ENCODE peak calls at places on chromosomes 13 and 19, in nine cellular contexts. E is upper lobe of right lung; F is OCI-LY7; X is mammary epithelial cell; A is psoas muscle; L is fibroblast of lung; O is epithelial cell of proximal tubule; V is right atrium auricular region; S is CD8-positive, alpha-beta T cell. R is an unnamed sample.

GRCh38 chr13:97499181-97499580 is 65.2 kb downstream of the RAP2A start:
- DNase-seq in E (no peak), F (no peak), X (no peak), A (no peak), L (no peak), O (no peak), V (no peak), S (no peak), R (no peak)

GRCh38 chr19:11199517-11199916 is 2.2 kb upstream of the KANK2 start:
- DNase-seq in E (no peak), F (no peak), X (no peak), A (no peak), L (no peak), O (no peak), V (no peak), S (no peak), R (no peak)

GRCh38 chr19:290539-291521 is at the start of gene PLPP2:
- DNase-seq in E (peak), F (no peak), X (peak), A (peak), L (peak), O (no peak), V (no peak), S (no peak), R (no peak)

GRCh38 chr19:14612657-14613056 is 29.8 kb downstream of the CLEC17A start:
- DNase-seq in E (no peak), F (no peak), X (no peak), A (no peak), L (no peak), O (no peak), V (no peak), S (no peak), R (no peak)

GRCh38 chr13:99028890-99029289 is 51.0 kb upstream of the DOCK9 start:
- DNase-seq in E (no peak), F (peak), X (no peak), A (no peak), L (no peak), O (no peak), V (no peak), S (no peak), R (no peak)

GRCh38 chr13:99269627-99270252 is 11.6 kb upstream of the GPR18 start:
- DNase-seq in E (no peak), F (peak), X (peak), A (no peak), L (peak), O (no peak), V (no peak), S (no peak), R (peak)

GRCh38 chr13:31982124-31982523 is 49.5 kb upstream of the FRY start:
- DNase-seq in E (no peak), F (no peak), X (peak), A (no peak), L (no peak), O (no peak), V (no peak), S (no peak), R (no peak)

GRCh38 chr13:101447852-101448251 is 4.6 kb upstream of the ITGBL1 start:
- DNase-seq in E (no peak), F (no peak), X (peak), A (no peak), L (peak), O (no peak), V (no peak), S (no peak), R (peak)

GRCh38 chr19:5918463-5919079 is 4.5 kb downstream of the CAPS start:
- DNase-seq in E (no peak), F (no peak), X (no peak), A (no peak), L (no peak), O (no peak), V (no peak), S (no peak), R (no peak)

GRCh38 chr19:19403373-19403901 is 2.0 kb upstream of the GATAD2A start:
- DNase-seq in E (no peak), F (no peak), X (peak), A (peak), L (peak), O (no peak), V (no peak), S (no peak), R (no peak)

GRCh38 chr19:53131732-53132131 is 978 bp downstream of the ZNF415 start:
- DNase-seq in E (no peak), F (no peak), X (no peak), A (no peak), L (no peak), O (no peak), V (no peak), S (no peak), R (no peak)
- H3K4me3 ChIP-seq in E (peak), F (no peak), X (no peak), A (peak), L (peak), O (peak), V (peak), S (peak), R (peak)

GRCh38 chr19:38095411-38096308 is 128.4 kb downstream of the DPF1 start:
- DNase-seq in E (peak), F (peak), X (peak), A (peak), L (peak), O (peak), V (peak), S (no peak), R (peak)
- TF ChIP-seq CTCF in E (peak), F (peak), X (peak), A (peak), L (peak), O (peak), V (peak), S (peak), R (peak)

GRCh38 chr19:32336259-32337111 is 8.9 kb upstream of the ZNF507 start:
- DNase-seq in E (no peak), F (no peak), X (no peak), A (no peak), L (peak), O (no peak), V (no peak), S (no peak), R (peak)
- H3K4me3 ChIP-seq in E (peak), F (no peak), X (no peak), A (no peak), L (peak), O (peak), V (peak), S (no peak), R (peak)

GRCh38 chr13:19622189-19622588 is 11.3 kb upstream of the MPHOSPH8 start:
- DNase-seq in E (no peak), F (no peak), X (no peak), A (no peak), L (no peak), O (no peak), V (no peak), S (no peak), R (no peak)

GRCh38 chr13:19618925-19619324 is 14.5 kb upstream of the MPHOSPH8 start:
- DNase-seq in E (no peak), F (peak), X (no peak), A (no peak), L (peak), O (no peak), V (no peak), S (no peak), R (peak)
- TF ChIP-seq CTCF in E (peak), F (peak), X (peak), A (no peak), L (peak), O (peak), V (no peak), S (peak), R (peak)

DNA sequence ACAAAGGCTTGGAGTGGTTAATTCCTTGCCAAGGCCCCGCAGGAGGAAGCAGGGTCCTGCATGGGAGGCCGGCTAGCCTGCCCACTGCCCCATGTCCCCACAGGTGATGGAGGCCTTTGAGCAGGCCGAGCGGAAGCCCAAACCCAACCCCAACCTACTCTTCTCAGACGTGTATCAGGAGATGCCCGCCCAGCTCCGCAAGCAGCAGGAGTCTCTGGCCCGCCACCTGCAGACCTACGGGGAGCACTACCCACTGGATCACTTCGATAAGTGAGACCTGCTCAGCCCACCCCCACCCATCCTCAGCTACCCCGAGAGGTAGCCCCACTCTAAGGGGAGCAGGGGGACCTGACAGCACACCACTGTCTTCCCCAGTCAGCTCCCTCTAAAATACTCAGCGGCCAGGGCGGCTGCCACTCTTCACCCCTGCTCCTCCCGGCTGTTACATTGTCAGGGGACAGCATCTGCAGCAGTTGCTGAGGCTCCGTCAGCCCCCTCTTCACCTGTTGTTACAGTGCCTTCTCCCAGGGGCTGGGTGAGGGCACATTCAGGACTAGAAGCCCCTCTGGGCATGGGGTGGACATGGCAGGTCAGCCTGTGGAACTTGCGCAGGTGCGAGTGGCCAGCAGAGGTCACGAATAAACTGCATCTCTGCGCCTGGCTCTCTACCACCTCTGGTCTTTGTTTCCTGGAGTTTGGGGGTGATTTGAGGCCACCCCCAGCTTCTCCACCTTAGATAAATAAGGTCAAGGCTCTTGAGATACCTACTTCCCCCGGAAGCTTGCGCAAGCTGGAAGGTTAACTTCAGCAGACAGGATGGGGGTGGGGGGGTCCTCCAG is 2.6 kb downstream of the B3GNT8 start:
- DNase-seq in E (no peak), F (no peak), X (no peak), A (no peak), L (no peak), O (no peak), V (no peak), S (no peak), R (no peak)
- H3K4me3 ChIP-seq in E (peak), F (no peak), X (no peak), A (no peak), L (no peak), O (no peak), V (no peak), S (no peak), R (no peak)

GRCh38 chr13:91184244-91184926 is 163.1 kb upstream of the MIR17HG start:
- DNase-seq in E (no peak), F (no peak), X (no peak), A (no peak), L (no peak), O (no peak), V (no peak), S (no peak), R (no peak)

GRCh38 chr13:91187522-91187921 is 160.0 kb upstream of the MIR17HG start:
- DNase-seq in E (no peak), F (no peak), X (no peak), A (no peak), L (no peak), O (no peak), V (no peak), S (no peak), R (no peak)

GRCh38 chr13:91181892-91182291 is 165.6 kb upstream of the MIR17HG start:
- DNase-seq in E (no peak), F (no peak), X (no peak), A (no peak), L (no peak), O (no peak), V (no peak), S (no peak), R (no peak)

GRCh38 chr13:91185294-91185863 is 162.1 kb upstream of the MIR17HG start:
- DNase-seq in E (no peak), F (peak), X (peak), A (no peak), L (peak), O (no peak), V (no peak), S (no peak), R (peak)
- TF ChIP-seq CTCF in E (peak), F (no peak), X (peak), A (peak), L (peak), O (peak), V (no peak), S (no peak), R (no peak)

GRCh38 chr19:49132974-49133609 is 13.7 kb downstream of the PPFIA3 start:
- DNase-seq in E (peak), F (no peak), X (no peak), A (no peak), L (no peak), O (no peak), V (no peak), S (no peak), R (no peak)
- H3K4me3 ChIP-seq in E (peak), F (no peak), X (no peak), A (peak), L (no peak), O (peak), V (peak), S (peak), R (no peak)

GRCh38 chr19:56727731-56728130 is 56.2 kb upstream of the ZNF835 start:
- DNase-seq in E (no peak), F (no peak), X (no peak), A (no peak), L (no peak), O (no peak), V (no peak), S (no peak), R (no peak)

GRCh38 chr19:56720281-56720680 is 48.7 kb upstream of the ZNF835 start:
- DNase-seq in E (no peak), F (no peak), X (no peak), A (no peak), L (no peak), O (no peak), V (no peak), S (no peak), R (peak)

GRCh38 chr19:56721714-56722113 is 50.2 kb upstream of the ZNF835 start:
- DNase-seq in E (no peak), F (no peak), X (no peak), A (no peak), L (no peak), O (no peak), V (no peak), S (no peak), R (no peak)

GRCh38 chr19:56725829-56726424 is 54.4 kb upstream of the ZNF835 start:
- DNase-seq in E (no peak), F (peak), X (no peak), A (no peak), L (peak), O (no peak), V (no peak), S (no peak), R (no peak)
- TF ChIP-seq CTCF in E (peak), F (peak), X (no peak), A (no peak), L (peak), O (peak), V (no peak), S (no peak), R (no peak)

GRCh38 chr19:23766951-23767350 is 8.3 kb upstream of the ZNF681 start:
- DNase-seq in E (no peak), F (no peak), X (no peak), A (no peak), L (no peak), O (no peak), V (no peak), S (no peak), R (no peak)
- H3K4me3 ChIP-seq in E (no peak), F (no peak), X (no peak), A (no peak), L (no peak), O (no peak), V (no peak), S (no peak), R (no peak)

GRCh38 chr13:91372813-91373420 is 25.4 kb downstream of the MIR17HG start:
- DNase-seq in E (no peak), F (no peak), X (no peak), A (no peak), L (no peak), O (no peak), V (no peak), S (no peak), R (no peak)

GRCh38 chr13:91369432-91369831 is 21.9 kb downstream of the MIR17HG start:
- DNase-seq in E (no peak), F (no peak), X (no peak), A (no peak), L (peak), O (no peak), V (no peak), S (no peak), R (peak)

GRCh38 chr13:91375119-91375729 is 23.2 kb upstream of the GPC5 start:
- DNase-seq in E (no peak), F (peak), X (no peak), A (no peak), L (peak), O (no peak), V (no peak), S (no peak), R (peak)
- TF ChIP-seq CTCF in E (peak), F (no peak), X (peak), A (peak), L (peak), O (peak), V (no peak), S (peak), R (peak)

R was measured in cardiac fibroblast.